ENCODE peak calls at places on chromosomes 1 and 21, in five cellular contexts. I is colonic mucosa, Z is fibroblast of pulmonary artery, Y is HTR-8/SVneo, P is ELR. A is an unnamed sample.
A peak's percentile ranks its signal among the peaks of the same experiment; 100 is the strongest.

GRCh38 chr1:85321237-85321964 is 45.0 kb upstream of the BCL10 start:
- DNase-seq in I (no peak), Z (no peak), Y (no peak), P (peak; percentile 96), A (peak; percentile 59)

GRCh38 chr1:39411526-39411925 is 79.9 kb upstream of the BMP8A start:
- DNase-seq in I (no peak), Z (no peak), Y (no peak), P (no peak), A (no peak)

GRCh38 chr1:116365353-116365780 is 7.7 kb upstream of the ATP1A1 start:
- DNase-seq in I (no peak), Z (no peak), Y (no peak), P (no peak), A (no peak)

GRCh38 chr21:42651515-42652401 is 1.7 kb upstream of the PDE9A start:
- DNase-seq in I (peak; percentile 78), Z (no peak), Y (no peak), P (no peak), A (no peak)

GRCh38 chr1:1157426-1157913 is 16.2 kb upstream of the TTLL10 start:
- DNase-seq in I (peak; percentile 95), Z (peak; percentile 90), Y (peak; percentile 21), P (peak; percentile 85), A (peak; percentile 83)

GRCh38 chr1:7149080-7149838 is 364.0 kb downstream of the CAMTA1 start:
- DNase-seq in I (no peak), Z (peak; percentile 3), Y (no peak), P (no peak), A (peak; percentile 2)

GRCh38 chr1:208917281-208917680 is 666.2 kb upstream of the CAMK1G start:
- DNase-seq in I (no peak), Z (no peak), Y (no peak), P (no peak), A (peak; percentile 64)

GRCh38 chr1:246435421-246436041 is 71.5 kb downstream of the SMYD3 start:
- DNase-seq in I (no peak), Z (peak; percentile 60), Y (no peak), P (peak; percentile 41), A (no peak)

GRCh38 chr1:180800945-180801344 is 111.8 kb upstream of the KIAA1614 start:
- DNase-seq in I (no peak), Z (no peak), Y (no peak), P (no peak), A (no peak)